ENCODE peak calls at places on chromosomes 13 and 19, in seven cellular contexts. M, V, C, O, W, Z and H are unnamed samples.
A peak's percentile ranks its signal among the peaks of the same experiment; 100 is the strongest.

GRCh38 chr19:10871711-10872550 is 578 bp downstream of the CARM1 start:
- DNase-seq in M (peak; percentile 55), V (no peak), C (peak; percentile 91), O (no peak), W (no peak), Z (no peak), H (peak; percentile 58)

GRCh38 chr13:50171585-50172282 is 156.5 kb downstream of the KCNRG start:
- DNase-seq in M (no peak), V (no peak), C (no peak), O (no peak), W (no peak), Z (no peak), H (no peak)

GRCh38 chr19:30605333-30605732 is 233.1 kb downstream of the ZNF536 start:
- DNase-seq in M (no peak), V (no peak), C (no peak), O (no peak), W (no peak), Z (no peak), H (no peak)

GRCh38 chr13:42345367-42345766 is 73.4 kb downstream of the AKAP11 start:
- DNase-seq in M (no peak), V (no peak), C (no peak), O (no peak), W (no peak), Z (no peak), H (peak; percentile 44)

GRCh38 chr13:34543836-34544235 is 398.2 kb upstream of the NBEA start:
- DNase-seq in M (no peak), V (no peak), C (no peak), O (no peak), W (no peak), Z (no peak), H (no peak)

GRCh38 chr19:41297628-41298326 is 12.2 kb upstream of the CCDC97 start:
- DNase-seq in M (no peak), V (no peak), C (no peak), O (no peak), W (no peak), Z (no peak), H (peak; percentile 88)

GRCh38 chr19:38291855-38292254 is 12.2 kb upstream of the C19orf33 start:
- DNase-seq in M (no peak), V (no peak), C (peak; percentile 10), O (no peak), W (no peak), Z (no peak), H (no peak)

GRCh38 chr19:19627442-19627715 is 641 bp downstream of the LPAR2 start:
- DNase-seq in M (no peak), V (no peak), C (no peak), O (no peak), W (no peak), Z (no peak), H (no peak)

GRCh38 chr13:102286326-102286725 is 115.5 kb downstream of the FGF14 start:
- DNase-seq in M (no peak), V (no peak), C (no peak), O (peak; percentile 29), W (peak; percentile 84), Z (no peak), H (no peak)

GRCh38 chr19:12789904-12790619 is 1.2 kb upstream of the JUNB start:
- DNase-seq in M (peak; percentile 98), V (peak; percentile 88), C (peak; percentile 100), O (peak; percentile 94), W (peak; percentile 98), Z (peak; percentile 95), H (peak; percentile 98)

GRCh38 chr19:10419646-10420443 is 493 bp upstream of the PDE4A start:
- DNase-seq in M (no peak), V (no peak), C (no peak), O (peak; percentile 90), W (peak; percentile 80), Z (peak; percentile 66), H (peak; percentile 84)

GRCh38 chr13:109729031-109729870 is 57.1 kb downstream of the IRS2 start:
- DNase-seq in M (no peak), V (no peak), C (no peak), O (no peak), W (peak; percentile 39), Z (no peak), H (no peak)

GRCh38 chr19:5935473-5936307 is 21.6 kb downstream of the CAPS start:
- DNase-seq in M (no peak), V (no peak), C (peak; percentile 70), O (no peak), W (no peak), Z (no peak), H (no peak)

GRCh38 chr19:38391911-38392464 is 3.5 kb downstream of the SPRED3 start:
- DNase-seq in M (no peak), V (no peak), C (no peak), O (no peak), W (no peak), Z (no peak), H (no peak)

GRCh38 chr13:106352850-106353249 is 182.6 kb downstream of the EFNB2 start:
- DNase-seq in M (no peak), V (no peak), C (no peak), O (no peak), W (no peak), Z (no peak), H (no peak)

GRCh38 chr19:11038511-11038910 is 50.8 kb upstream of the LDLR start:
- DNase-seq in M (no peak), V (no peak), C (no peak), O (no peak), W (no peak), Z (no peak), H (no peak)

GRCh38 chr19:47445937-47446402 is 25.7 kb downstream of the SLC8A2 start:
- DNase-seq in M (no peak), V (peak; percentile 73), C (peak; percentile 86), O (peak; percentile 59), W (no peak), Z (no peak), H (no peak)

GRCh38 chr13:94431569-94431968 is 47.9 kb downstream of the DCT start:
- DNase-seq in M (no peak), V (no peak), C (no peak), O (peak; percentile 1), W (no peak), Z (no peak), H (no peak)
- TF ChIP-seq CTCF in M (no peak), V (no peak), C (no peak), O (no peak), W (peak; percentile 5), Z (no peak), H (no peak)

DNA sequence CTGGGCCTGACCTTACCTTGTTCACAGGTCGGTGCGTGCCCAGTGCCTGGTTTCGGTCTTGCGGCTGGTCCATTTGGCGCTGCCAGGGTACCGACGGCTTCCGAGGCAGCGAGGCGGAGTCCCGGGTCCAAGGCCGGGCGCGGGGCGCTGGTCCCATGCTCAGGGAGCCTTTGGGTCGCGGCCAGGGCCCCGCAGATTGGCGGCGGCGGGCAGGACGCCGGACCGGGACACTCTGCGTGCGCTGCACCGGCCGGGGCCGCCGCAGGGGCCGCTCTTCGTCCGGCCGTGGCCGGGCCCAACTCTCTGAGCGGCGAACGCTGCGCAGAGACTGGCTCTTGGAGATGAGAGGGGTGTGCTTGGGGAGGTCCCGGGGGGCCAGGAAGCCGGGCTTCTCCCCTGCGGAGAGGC is 3.3 kb upstream of the WIZ start:
- DNase-seq in M (peak; percentile 55), V (no peak), C (peak; percentile 80), O (no peak), W (no peak), Z (no peak), H (no peak)
- TF ChIP-seq CTCF in M (peak; percentile 42), V (no peak), C (no peak), O (no peak), W (no peak), Z (peak; percentile 38), H (no peak)

GRCh38 chr13:26872444-26873173 is 112.0 kb upstream of the GPR12 start:
- DNase-seq in M (peak; percentile 61), V (peak; percentile 14), C (no peak), O (peak; percentile 36), W (no peak), Z (peak; percentile 24), H (peak; percentile 38)
- TF ChIP-seq CTCF in M (peak; percentile 73), V (peak; percentile 29), C (peak; percentile 60), O (peak; percentile 40), W (peak; percentile 57), Z (peak; percentile 91), H (peak; percentile 47)

DNA sequence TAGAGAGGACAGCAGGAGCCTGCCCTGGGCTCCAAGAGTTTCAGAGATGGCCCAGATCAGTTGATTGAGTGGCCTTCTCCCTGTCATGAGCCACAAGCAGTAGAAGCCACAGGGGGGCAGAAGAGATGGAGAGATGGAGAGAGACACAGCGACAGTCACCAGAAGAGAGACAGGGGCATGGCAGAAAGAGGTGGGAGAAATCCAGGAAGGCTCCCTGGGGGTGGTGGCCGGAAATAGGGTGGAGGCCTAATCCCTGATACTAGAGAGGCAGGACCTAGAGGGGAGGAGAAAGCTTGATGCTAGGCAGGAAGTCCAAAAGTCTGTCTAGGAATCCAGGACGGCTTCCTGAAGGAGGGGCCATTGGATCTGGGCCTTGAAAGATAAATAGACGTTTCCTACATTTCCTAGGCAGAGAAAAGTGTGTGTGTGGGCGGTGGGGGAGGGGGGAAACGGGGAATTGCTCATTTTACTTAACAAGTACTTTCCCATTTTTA is 9.6 kb upstream of the TPM4 start:
- DNase-seq in M (no peak), V (no peak), C (no peak), O (peak; percentile 79), W (no peak), Z (peak; percentile 25), H (peak; percentile 77)
- TF ChIP-seq CTCF in M (peak; percentile 22), V (no peak), C (no peak), O (peak; percentile 30), W (peak; percentile 18), Z (peak; percentile 50), H (peak; percentile 71)